ENCODE peak calls at places on chromosomes 5 and 9, in nine cellular contexts. N is lung; J is effector CD4-positive, alpha-beta T cell; B is breast epithelium; Q is ureter; E is GM23338; I is head of caudate nucleus; T is M059J; L is fibroblast of lung. H is an unnamed sample.

GRCh38 chr5:14920121-14920520 is 48.5 kb upstream of the ANKH start:
- DNase-seq in N (no peak), J (no peak), B (no peak), Q (no peak), E (no peak), I (no peak), T (peak), L (no peak), H (no peak)

GRCh38 chr5:42015681-42016080 is 90.6 kb downstream of the FBXO4 start:
- DNase-seq in N (no peak), J (no peak), B (no peak), Q (no peak), E (no peak), I (no peak), T (peak), L (no peak), H (no peak)

GRCh38 chr5:75214928-75215327 is 21.8 kb downstream of the ANKRD31 start:
- DNase-seq in N (no peak), J (no peak), B (no peak), Q (no peak), E (no peak), I (no peak), T (no peak), L (no peak), H (no peak)

GRCh38 chr5:79255786-79256557 is 20.0 kb downstream of the JMY start:
- DNase-seq in N (no peak), J (no peak), B (no peak), Q (no peak), E (peak), I (no peak), T (peak), L (peak), H (no peak)

GRCh38 chr5:30994170-30994569 is 199.3 kb upstream of the CDH6 start:
- DNase-seq in N (no peak), J (no peak), B (no peak), Q (no peak), E (peak), I (no peak), T (no peak), L (no peak), H (no peak)

GRCh38 chr5:158013939-158014338 is 155.0 kb upstream of the CLINT1 start:
- DNase-seq in N (no peak), J (no peak), B (no peak), Q (peak), E (peak), I (no peak), T (peak), L (peak), H (no peak)

GRCh38 chr5:38853753-38854470 is 8.1 kb downstream of the OSMR start:
- DNase-seq in N (peak), J (no peak), B (no peak), Q (no peak), E (peak), I (no peak), T (peak), L (peak), H (no peak)

GRCh38 chr5:97096096-97096648 is 46.2 kb downstream of the LIX1 start:
- DNase-seq in N (no peak), J (no peak), B (no peak), Q (no peak), E (no peak), I (no peak), T (peak), L (peak), H (no peak)

GRCh38 chr9:976258-976804 is at the start of gene DMRT3:
- DNase-seq in N (no peak), J (no peak), B (no peak), Q (no peak), E (peak), I (no peak), T (no peak), L (no peak), H (no peak)

GRCh38 chr9:26260238-26260637 is 582.0 kb upstream of the TUSC1 start:
- DNase-seq in N (no peak), J (no peak), B (no peak), Q (no peak), E (no peak), I (no peak), T (peak), L (peak), H (no peak)